ENCODE peak calls at places on chromosomes 5 and 9, in five cellular contexts. N, M, F, K and O are unnamed samples. For H3K36me3, the result is how much of the 10 kb centered on the place peaks cover.

GRCh38 chr9:81665514-81665838 is 23.9 kb downstream of the TLE1 start:
- DNase-seq in N (no peak), M (no peak), F (no peak), K (no peak), O (no peak)

GRCh38 chr5:373710-374602 is 52.4 kb downstream of the AHRR start:
- DNase-seq in N (no peak), M (peak), F (peak), K (peak), O (peak)

GRCh38 chr5:171433952-171434676 is 14.7 kb downstream of the FGF18 start:
- DNase-seq in N (no peak), M (no peak), F (no peak), K (no peak), O (no peak)

GRCh38 chr5:52948418-52949076 is 40.6 kb upstream of the ITGA2 start:
- DNase-seq in N (peak), M (peak), F (no peak), K (peak), O (peak)

GRCh38 chr5:173302546-173303155 is 25.6 kb downstream of the STC2 start:
- DNase-seq in N (no peak), M (no peak), F (no peak), K (no peak), O (no peak)

GRCh38 chr9:2859776-2860379 is 16.0 kb upstream of the PUM3 start:
- DNase-seq in N (no peak), M (no peak), F (no peak), K (peak), O (peak)

GRCh38 chr5:177523711-177524538 is 7.2 kb upstream of the DDX41 start:
- DNase-seq in N (no peak), M (no peak), F (peak), K (no peak), O (no peak)

GRCh38 chr9:34380034-34380510 is 3.4 kb upstream of the MYORG start:
- DNase-seq in N (no peak), M (no peak), F (no peak), K (no peak), O (no peak)

GRCh38 chr5:83312672-83313071 is 158.9 kb upstream of the VCAN start:
- DNase-seq in N (no peak), M (no peak), F (no peak), K (no peak), O (no peak)

GRCh38 chr9:104286792-104287191 is 192.7 kb downstream of the SMC2 start:
- DNase-seq in N (no peak), M (no peak), F (no peak), K (no peak), O (no peak)

GRCh38 chr9:114501786-114502682 is 3.2 kb downstream of the WHRN start:
- DNase-seq in N (no peak), M (no peak), F (no peak), K (peak), O (no peak)

GRCh38 chr5:126339215-126339805 is 83.9 kb upstream of the GRAMD2B start:
- DNase-seq in N (no peak), M (peak), F (no peak), K (peak), O (peak)

GRCh38 chr5:178155065-178155464 is 1.4 kb upstream of the NHP2 start:
- DNase-seq in N (no peak), M (no peak), F (no peak), K (no peak), O (no peak)

GRCh38 chr9:113644321-113644720 is 180.8 kb downstream of the RGS3 start:
- DNase-seq in N (no peak), M (no peak), F (no peak), K (no peak), O (no peak)

GRCh38 chr5:3393122-3393963 is 202.3 kb upstream of the IRX1 start:
- DNase-seq in N (no peak), M (no peak), F (no peak), K (no peak), O (no peak)

GRCh38 chr5:157549283-157549629 is 26.3 kb downstream of the ADAM19 start:
- DNase-seq in N (no peak), M (no peak), F (no peak), K (no peak), O (no peak)

GRCh38 chr9:35690447-35691324 is 961 bp upstream of the TPM2 start:
- DNase-seq in N (no peak), M (peak), F (no peak), K (peak), O (peak)

DNA sequence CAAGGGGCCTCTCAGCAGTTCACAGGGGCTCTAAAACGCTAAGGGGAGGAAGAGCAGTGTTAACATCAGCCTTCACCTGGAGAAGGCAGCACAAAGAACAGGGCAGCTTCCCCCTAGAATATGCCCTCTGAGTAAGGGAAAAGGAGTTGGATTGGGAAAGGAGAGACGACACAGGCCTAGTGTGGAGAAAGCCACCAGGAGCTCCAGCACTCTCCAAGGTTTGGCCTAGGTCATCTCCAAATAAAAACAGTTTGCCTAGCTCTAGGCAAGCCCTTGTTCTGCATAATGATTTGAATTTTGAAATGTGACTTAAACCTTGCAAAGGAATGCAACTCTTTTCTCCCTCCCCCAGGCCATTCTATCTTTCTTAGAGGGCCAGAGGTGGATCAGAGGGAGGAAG is 100.0 kb upstream of the SSBP2 start:
- DNase-seq in N (no peak), M (no peak), F (no peak), K (no peak), O (no peak)
- H3K4me3 ChIP-seq in N (peak), M (peak), F (no peak), K (peak), O (no peak)

DNA sequence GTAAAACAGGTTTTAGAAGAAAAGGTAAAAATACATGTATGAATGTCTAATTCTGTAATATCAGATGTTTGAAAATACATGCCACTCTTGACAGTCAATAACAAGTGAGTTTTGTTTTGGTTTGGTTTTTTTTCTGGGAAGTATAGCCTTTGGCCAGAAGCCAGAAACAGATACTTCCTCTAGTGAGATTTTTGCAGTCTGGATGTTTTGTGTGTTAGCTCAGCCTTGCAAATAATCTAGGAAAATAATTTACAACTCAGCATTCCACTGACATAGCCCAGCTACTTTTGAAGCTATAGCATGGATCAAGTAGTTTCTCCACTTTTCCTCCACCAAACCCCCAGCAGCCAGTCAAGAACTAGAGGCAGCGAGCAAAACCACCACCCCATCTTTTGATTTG is 56.7 kb downstream of the SLC1A1 start:
- DNase-seq in N (no peak), M (no peak), F (no peak), K (no peak), O (no peak)
- H3K36me3 ChIP-seq in N (under half), M (under half), F (under half), K (under half), O (under half)

DNA sequence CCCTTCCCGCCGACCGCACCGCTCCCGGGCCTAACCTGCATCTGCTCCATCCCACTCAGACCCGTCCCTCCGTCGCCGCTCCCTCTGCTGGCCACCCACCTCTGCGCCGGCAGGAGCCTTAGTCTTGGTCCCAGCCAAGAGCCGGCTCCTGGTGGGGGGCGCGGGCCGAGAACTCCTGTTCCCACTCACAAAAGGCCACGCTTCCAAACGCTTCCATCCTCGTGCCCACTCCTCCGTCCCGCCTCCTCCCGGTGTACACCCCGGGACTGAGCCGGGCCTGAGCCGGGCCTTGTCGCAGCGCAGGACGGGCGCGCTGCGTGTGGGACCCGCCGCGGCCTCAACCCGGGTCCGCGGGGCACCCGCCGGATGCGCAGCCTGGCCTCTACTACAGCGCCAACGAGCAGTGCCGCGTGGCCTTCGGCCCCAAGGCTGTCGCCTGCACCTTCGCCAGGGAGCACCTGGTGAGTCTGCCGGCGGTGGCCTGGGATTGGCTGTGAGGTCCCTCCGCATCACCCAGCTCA is 7.5 kb downstream of the ADAMTS13 start:
- DNase-seq in N (no peak), M (no peak), F (no peak), K (peak), O (peak)
- TF ChIP-seq CTCF in N (peak), M (no peak), F (no peak), K (no peak), O (peak)

DNA sequence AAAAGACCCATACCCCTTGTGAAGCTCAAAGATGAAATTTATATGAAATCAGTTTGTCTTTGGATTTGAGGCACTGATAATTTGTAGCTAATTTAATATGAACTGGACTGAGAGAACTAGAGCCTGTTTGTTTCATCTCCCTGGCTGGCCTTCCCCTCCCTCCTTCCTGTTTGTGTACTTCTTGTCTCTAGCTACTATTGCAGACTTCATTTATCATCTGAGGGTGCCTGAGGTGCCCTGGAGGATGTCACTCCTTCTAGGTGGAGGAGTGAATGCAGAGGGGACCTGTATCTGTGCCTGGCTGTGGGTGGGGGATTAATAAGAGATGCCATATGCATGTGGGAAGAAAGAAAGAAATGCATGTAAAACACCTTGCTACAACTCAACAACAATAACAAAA is 22.2 kb upstream of the GNPDA1 start:
- DNase-seq in N (no peak), M (no peak), F (no peak), K (no peak), O (no peak)
- H3K4me3 ChIP-seq in N (no peak), M (no peak), F (no peak), K (no peak), O (no peak)

GRCh38 chr5:163445345-163445744 is 8.0 kb downstream of the CCNG1 start:
- DNase-seq in N (no peak), M (no peak), F (no peak), K (no peak), O (no peak)
- H3K36me3 ChIP-seq in N (under half), M (under half), F (half or more), K (under half), O (under half)